ENCODE peak calls at places on chromosomes 11 and 22, in seven cellular contexts. One of them, this sample, is unnamed.

GRCh38 chr11:70650075-70650909 is 252.0 kb downstream of the CTTN start:
- DNase-seq in Panc1: peak; percentile 10
- DNase-seq in pancreas: peak; percentile 60
- DNase-seq in sigmoid colon: no peak
- DNase-seq in endothelial cell: peak; percentile 92
- DNase-seq in CD8-positive, alpha-beta T cell: peak; percentile 26
- DNase-seq in ovary: peak; percentile 65
- DNase-seq in this sample: peak; percentile 76

GRCh38 chr22:33921576-33922181 is 1.4 kb upstream of the LARGE1 start:
- DNase-seq in CD8-positive, alpha-beta T cell: no peak
- DNase-seq in sigmoid colon: peak; percentile 86
- DNase-seq in Panc1: no peak
- DNase-seq in endothelial cell: peak; percentile 68
- DNase-seq in pancreas: peak; percentile 50
- DNase-seq in ovary: peak; percentile 84
- DNase-seq in this sample: peak; percentile 42

GRCh38 chr22:44667829-44668189 is 34.2 kb upstream of the PRR5 start:
- DNase-seq in CD8-positive, alpha-beta T cell: peak; percentile 88
- DNase-seq in Panc1: no peak
- DNase-seq in ovary: peak; percentile 36
- DNase-seq in pancreas: no peak
- DNase-seq in sigmoid colon: peak; percentile 58
- DNase-seq in endothelial cell: no peak
- DNase-seq in this sample: no peak

GRCh38 chr11:134244593-134244992 is 8.6 kb downstream of the THYN1 start:
- DNase-seq in CD8-positive, alpha-beta T cell: peak; percentile 30
- DNase-seq in Panc1: no peak
- DNase-seq in sigmoid colon: no peak
- DNase-seq in endothelial cell: peak; percentile 29
- DNase-seq in pancreas: no peak
- DNase-seq in ovary: no peak
- DNase-seq in this sample: peak; percentile 28

GRCh38 chr22:32053165-32053755 is 10.2 kb downstream of the SLC5A1 start:
- DNase-seq in pancreas: no peak
- DNase-seq in sigmoid colon: no peak
- DNase-seq in endothelial cell: no peak
- DNase-seq in Panc1: no peak
- DNase-seq in ovary: no peak
- DNase-seq in CD8-positive, alpha-beta T cell: no peak
- DNase-seq in this sample: no peak

GRCh38 chr11:11425806-11426205 is 72.8 kb upstream of the CSNK2A3 start:
- DNase-seq in CD8-positive, alpha-beta T cell: no peak
- DNase-seq in ovary: no peak
- DNase-seq in endothelial cell: no peak
- DNase-seq in pancreas: no peak
- DNase-seq in sigmoid colon: no peak
- DNase-seq in Panc1: no peak
- DNase-seq in this sample: no peak

GRCh38 chr22:42321908-42322561 is 51.6 kb upstream of the TCF20 start:
- DNase-seq in sigmoid colon: no peak
- DNase-seq in pancreas: no peak
- DNase-seq in endothelial cell: no peak
- DNase-seq in Panc1: no peak
- DNase-seq in CD8-positive, alpha-beta T cell: no peak
- DNase-seq in ovary: no peak
- DNase-seq in this sample: no peak

GRCh38 chr11:35722641-35723040 is 60.1 kb downstream of the TRIM44 start:
- DNase-seq in pancreas: no peak
- DNase-seq in sigmoid colon: no peak
- DNase-seq in Panc1: no peak
- DNase-seq in CD8-positive, alpha-beta T cell: no peak
- DNase-seq in ovary: no peak
- DNase-seq in endothelial cell: no peak
- DNase-seq in this sample: no peak

GRCh38 chr11:87013852-87014251 is 23.9 kb upstream of the TMEM135 start:
- DNase-seq in endothelial cell: no peak
- DNase-seq in sigmoid colon: no peak
- DNase-seq in CD8-positive, alpha-beta T cell: no peak
- DNase-seq in pancreas: no peak
- DNase-seq in Panc1: no peak
- DNase-seq in ovary: no peak
- DNase-seq in this sample: no peak

GRCh38 chr22:45324186-45324775 is 14.5 kb downstream of the FAM118A start:
- DNase-seq in endothelial cell: no peak
- DNase-seq in sigmoid colon: no peak
- DNase-seq in pancreas: no peak
- DNase-seq in Panc1: no peak
- DNase-seq in ovary: no peak
- DNase-seq in CD8-positive, alpha-beta T cell: no peak
- DNase-seq in this sample: no peak

GRCh38 chr22:42857845-42858481 is 890 bp upstream of the ARFGAP3 start:
- DNase-seq in CD8-positive, alpha-beta T cell: no peak
- DNase-seq in Panc1: no peak
- DNase-seq in endothelial cell: no peak
- DNase-seq in sigmoid colon: no peak
- DNase-seq in ovary: peak; percentile 49
- DNase-seq in pancreas: peak; percentile 56
- DNase-seq in this sample: no peak

GRCh38 chr11:129861702-129862107 is 33.7 kb downstream of the NFRKB start:
- DNase-seq in Panc1: peak; percentile 83
- DNase-seq in pancreas: peak; percentile 52
- DNase-seq in sigmoid colon: no peak
- DNase-seq in ovary: peak; percentile 72
- DNase-seq in CD8-positive, alpha-beta T cell: no peak
- DNase-seq in endothelial cell: no peak
- DNase-seq in this sample: peak; percentile 82

GRCh38 chr22:18091916-18092526 is 14.2 kb downstream of the PEX26 start:
- DNase-seq in Panc1: no peak
- DNase-seq in ovary: peak; percentile 83
- DNase-seq in sigmoid colon: peak; percentile 87
- DNase-seq in endothelial cell: no peak
- DNase-seq in pancreas: peak; percentile 72
- DNase-seq in CD8-positive, alpha-beta T cell: peak; percentile 36
- DNase-seq in this sample: peak; percentile 74

GRCh38 chr22:49032821-49033220 is 794.9 kb downstream of the BRD1 start:
- DNase-seq in ovary: no peak
- DNase-seq in Panc1: no peak
- DNase-seq in pancreas: no peak
- DNase-seq in CD8-positive, alpha-beta T cell: no peak
- DNase-seq in sigmoid colon: no peak
- DNase-seq in endothelial cell: no peak
- DNase-seq in this sample: no peak

GRCh38 chr11:63710476-63711217 is 29.3 kb downstream of the RTN3 start:
- DNase-seq in pancreas: no peak
- DNase-seq in Panc1: no peak
- DNase-seq in sigmoid colon: no peak
- DNase-seq in endothelial cell: no peak
- DNase-seq in ovary: no peak
- DNase-seq in CD8-positive, alpha-beta T cell: no peak
- DNase-seq in this sample: no peak

GRCh38 chr22:40597541-40598453 is 38.7 kb downstream of the MRTFA start:
- DNase-seq in pancreas: no peak
- DNase-seq in CD8-positive, alpha-beta T cell: no peak
- DNase-seq in Panc1: no peak
- DNase-seq in ovary: no peak
- DNase-seq in endothelial cell: no peak
- DNase-seq in sigmoid colon: no peak
- DNase-seq in this sample: no peak

GRCh38 chr11:18384157-18384641 is 10.2 kb upstream of the LDHA start:
- DNase-seq in Panc1: no peak
- DNase-seq in sigmoid colon: peak; percentile 90
- DNase-seq in ovary: peak; percentile 79
- DNase-seq in pancreas: peak; percentile 62
- DNase-seq in CD8-positive, alpha-beta T cell: no peak
- DNase-seq in endothelial cell: no peak
- DNase-seq in this sample: peak; percentile 66

GRCh38 chr11:134045799-134046635 is 22.9 kb upstream of the JAM3 start:
- DNase-seq in endothelial cell: peak; percentile 50
- DNase-seq in pancreas: no peak
- DNase-seq in Panc1: no peak
- DNase-seq in sigmoid colon: peak; percentile 83
- DNase-seq in CD8-positive, alpha-beta T cell: peak; percentile 50
- DNase-seq in ovary: no peak
- DNase-seq in this sample: peak; percentile 15

GRCh38 chr11:69144719-69145365 is 10.9 kb upstream of the SMIM38 start:
- DNase-seq in Panc1: no peak
- DNase-seq in pancreas: no peak
- DNase-seq in ovary: no peak
- DNase-seq in endothelial cell: no peak
- DNase-seq in sigmoid colon: no peak
- DNase-seq in CD8-positive, alpha-beta T cell: no peak
- DNase-seq in this sample: no peak

GRCh38 chr11:1205121-1205986 is 17.5 kb upstream of the MUC5B start:
- DNase-seq in Panc1: no peak
- DNase-seq in pancreas: peak; percentile 8
- DNase-seq in endothelial cell: no peak
- DNase-seq in sigmoid colon: peak; percentile 58
- DNase-seq in ovary: peak; percentile 25
- DNase-seq in CD8-positive, alpha-beta T cell: no peak
- DNase-seq in this sample: no peak

GRCh38 chr11:30635401-30635989 is 49.3 kb upstream of the MPPED2 start:
- DNase-seq in endothelial cell: peak; percentile 20
- DNase-seq in sigmoid colon: peak; percentile 61
- DNase-seq in CD8-positive, alpha-beta T cell: no peak
- DNase-seq in pancreas: no peak
- DNase-seq in Panc1: no peak
- DNase-seq in ovary: no peak
- DNase-seq in this sample: no peak

DNA sequence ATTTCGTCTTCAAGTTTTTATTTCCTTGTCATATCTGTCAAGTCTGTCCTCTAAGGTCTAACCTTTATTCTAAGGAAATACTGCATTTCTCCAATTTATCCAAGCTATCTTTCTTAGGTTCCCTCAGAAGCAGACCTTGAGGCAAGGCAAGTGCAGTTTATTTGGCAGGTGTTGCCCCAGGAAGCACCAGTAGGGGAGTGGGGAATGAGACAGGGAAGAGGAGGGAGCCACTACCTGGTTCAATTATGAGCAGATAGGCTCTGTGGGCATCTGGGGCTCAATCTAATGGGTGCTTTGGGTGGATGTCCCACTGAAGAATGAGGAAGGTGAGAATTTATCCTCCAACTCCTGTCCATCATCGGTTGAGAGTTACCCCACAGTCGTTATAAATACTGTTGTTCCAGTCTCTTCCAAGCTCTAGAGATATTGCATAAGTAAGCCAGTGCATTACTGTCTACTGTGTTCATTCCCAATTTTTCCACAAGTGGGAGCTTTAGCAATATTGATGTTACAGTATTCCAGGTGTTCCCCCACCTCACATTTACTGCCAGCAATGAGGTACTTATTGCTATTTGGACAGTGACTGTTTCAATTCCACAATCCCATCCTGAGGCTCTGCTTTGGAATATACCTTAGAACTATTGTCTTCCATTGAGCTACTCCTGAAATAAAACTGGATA is 154.9 kb upstream of the CEP126 start:
- DNase-seq in endothelial cell: no peak
- DNase-seq in CD8-positive, alpha-beta T cell: no peak
- DNase-seq in ovary: no peak
- DNase-seq in sigmoid colon: no peak
- DNase-seq in pancreas: no peak
- DNase-seq in Panc1: no peak
- DNase-seq in this sample: no peak
- TF ChIP-seq CTCF in endothelial cell: no peak
- TF ChIP-seq CTCF in CD8-positive, alpha-beta T cell: no peak
- TF ChIP-seq CTCF in ovary: no peak
- TF ChIP-seq CTCF in sigmoid colon: no peak
- TF ChIP-seq CTCF in pancreas: no peak
- TF ChIP-seq CTCF in Panc1: peak; percentile 63
- TF ChIP-seq CTCF in this sample: no peak

GRCh38 chr22:23533328-23533762 is 46.7 kb downstream of the IGLL1 start:
- DNase-seq in CD8-positive, alpha-beta T cell: no peak
- DNase-seq in endothelial cell: peak; percentile 84
- DNase-seq in sigmoid colon: peak; percentile 56
- DNase-seq in pancreas: no peak
- DNase-seq in Panc1: no peak
- DNase-seq in ovary: peak; percentile 74
- DNase-seq in this sample: peak; percentile 37
- TF ChIP-seq CTCF in CD8-positive, alpha-beta T cell: no peak
- TF ChIP-seq CTCF in endothelial cell: peak; percentile 69
- TF ChIP-seq CTCF in sigmoid colon: no peak
- TF ChIP-seq CTCF in pancreas: no peak
- TF ChIP-seq CTCF in Panc1: no peak
- TF ChIP-seq CTCF in ovary: no peak
- TF ChIP-seq CTCF in this sample: peak; percentile 13

GRCh38 chr11:7546324-7546791 is 32.6 kb downstream of the PPFIBP2 start:
- DNase-seq in CD8-positive, alpha-beta T cell: no peak
- DNase-seq in sigmoid colon: no peak
- DNase-seq in ovary: no peak
- DNase-seq in endothelial cell: no peak
- DNase-seq in Panc1: no peak
- DNase-seq in pancreas: no peak
- DNase-seq in this sample: no peak

GRCh38 chr11:7543302-7543701 is 29.5 kb downstream of the PPFIBP2 start:
- DNase-seq in sigmoid colon: no peak
- DNase-seq in ovary: no peak
- DNase-seq in pancreas: no peak
- DNase-seq in Panc1: no peak
- DNase-seq in CD8-positive, alpha-beta T cell: no peak
- DNase-seq in endothelial cell: no peak
- DNase-seq in this sample: no peak

GRCh38 chr11:7540830-7541555 is 27.2 kb downstream of the PPFIBP2 start:
- DNase-seq in ovary: no peak
- DNase-seq in Panc1: no peak
- DNase-seq in CD8-positive, alpha-beta T cell: no peak
- DNase-seq in endothelial cell: no peak
- DNase-seq in pancreas: no peak
- DNase-seq in sigmoid colon: no peak
- DNase-seq in this sample: no peak

GRCh38 chr11:7545611-7546010 is 31.8 kb downstream of the PPFIBP2 start:
- DNase-seq in sigmoid colon: no peak
- DNase-seq in CD8-positive, alpha-beta T cell: no peak
- DNase-seq in ovary: no peak
- DNase-seq in pancreas: no peak
- DNase-seq in Panc1: no peak
- DNase-seq in endothelial cell: no peak
- DNase-seq in this sample: no peak

GRCh38 chr11:7544021-7544420 is 30.2 kb downstream of the PPFIBP2 start:
- DNase-seq in endothelial cell: no peak
- DNase-seq in Panc1: no peak
- DNase-seq in ovary: no peak
- DNase-seq in CD8-positive, alpha-beta T cell: no peak
- DNase-seq in pancreas: no peak
- DNase-seq in sigmoid colon: no peak
- DNase-seq in this sample: no peak
- TF ChIP-seq CTCF in endothelial cell: no peak
- TF ChIP-seq CTCF in Panc1: no peak
- TF ChIP-seq CTCF in ovary: no peak
- TF ChIP-seq CTCF in CD8-positive, alpha-beta T cell: no peak
- TF ChIP-seq CTCF in pancreas: no peak
- TF ChIP-seq CTCF in sigmoid colon: no peak
- TF ChIP-seq CTCF in this sample: no peak

DNA sequence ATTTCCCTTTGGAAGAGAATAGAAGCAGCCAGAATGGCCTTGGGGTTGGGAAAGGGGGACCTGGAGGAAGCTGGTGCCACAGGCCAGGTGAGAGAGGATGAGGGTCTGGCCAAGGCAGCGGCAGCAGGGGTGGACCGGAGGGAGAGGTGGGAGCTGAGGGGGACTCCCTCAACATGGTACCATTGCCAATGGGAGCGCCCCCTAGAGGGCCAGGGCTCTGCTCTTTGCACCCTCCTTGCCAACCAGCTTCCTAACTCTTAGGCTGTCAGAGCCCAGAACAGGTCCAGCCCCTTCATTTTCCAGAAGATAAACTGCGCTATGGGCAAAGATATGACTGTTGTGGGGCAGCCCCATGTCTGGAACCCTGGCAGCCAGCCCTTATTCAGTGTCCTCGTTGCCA is 185.0 kb downstream of the GRIK4 start:
- DNase-seq in Panc1: no peak
- DNase-seq in ovary: no peak
- DNase-seq in sigmoid colon: no peak
- DNase-seq in endothelial cell: no peak
- DNase-seq in CD8-positive, alpha-beta T cell: no peak
- DNase-seq in pancreas: no peak
- DNase-seq in this sample: no peak
- TF ChIP-seq CTCF in Panc1: no peak
- TF ChIP-seq CTCF in ovary: no peak
- TF ChIP-seq CTCF in sigmoid colon: no peak
- TF ChIP-seq CTCF in endothelial cell: peak; percentile 33
- TF ChIP-seq CTCF in CD8-positive, alpha-beta T cell: no peak
- TF ChIP-seq CTCF in pancreas: no peak
- TF ChIP-seq CTCF in this sample: no peak